ENCODE peak calls at places on chromosome 2, in four cellular contexts. H is activated T-helper 9 cell treated with anti-CD3 and anti-CD28 coated beads, Interleukin-2, amount 50 U/mL, for 16 hours; U is mucosa of descending colon; I is NCI-H1417. G is an unnamed sample.

GRCh38 chr2:68971591-68972231 is 2.7 kb upstream of the GKN1 start:
- DNase-seq in H (no peak), U (no peak), I (no peak), G (no peak)

GRCh38 chr2:208407667-208408066 is 1.1 kb downstream of the PTH2R start:
- DNase-seq in H (no peak), U (no peak), I (peak; percentile 83), G (no peak)

GRCh38 chr2:1511455-1511854 is 98.2 kb downstream of the TPO start:
- DNase-seq in H (no peak), U (no peak), I (no peak), G (no peak)

GRCh38 chr2:234269769-234270204 is 219.3 kb downstream of the SPP2 start:
- DNase-seq in H (no peak), U (no peak), I (no peak), G (no peak)

GRCh38 chr2:20583425-20583881 is 67.4 kb downstream of the HS1BP3 start:
- DNase-seq in H (no peak), U (no peak), I (no peak), G (peak; percentile 39)

GRCh38 chr2:197799072-197799471 is 5.3 kb upstream of the PLCL1 start:
- DNase-seq in H (no peak), U (no peak), I (peak; percentile 73), G (no peak)

GRCh38 chr2:222752731-222753130 is 81.3 kb downstream of the MOGAT1 start:
- DNase-seq in H (no peak), U (no peak), I (no peak), G (no peak)

GRCh38 chr2:68516051-68516771 is 48.8 kb downstream of the APLF start:
- DNase-seq in H (no peak), U (no peak), I (no peak), G (no peak)

GRCh38 chr2:145702305-145702704 is 1182.4 kb upstream of the ZEB2 start:
- DNase-seq in H (no peak), U (no peak), I (no peak), G (no peak)

G was measured in right lobe of liver.